ENCODE peak calls at places on chromosomes 2 and 18, in ten cellular contexts. One of them, this sample, is unnamed.

GRCh38 chr2:88919087-88919738 is 227.7 kb downstream of the RPIA start:
- DNase-seq in progenitor cell of endocrine pancreas: no peak
- DNase-seq in naive B cell: peak; percentile 11
- DNase-seq in HS-5: no peak
- DNase-seq in activated CD4-positive, alpha-beta T cell treated with anti-CD3 and anti-CD28 coated beads, Interleukin-2, amount 50 U/mL, for 48 hours: no peak
- DNase-seq in DND-41: no peak
- DNase-seq in globus pallidus: no peak
- DNase-seq in mammary epithelial cell: no peak
- DNase-seq in stimulated activated CD8-positive, alpha-beta memory T cell treated with anti-CD3 and anti-CD28 coated beads, Interleukin-15, amount 100 ng/mL, for 1 hour: no peak
- DNase-seq in GM19239: no peak
- DNase-seq in this sample: no peak

GRCh38 chr18:36960038-36960437 is 131.1 kb downstream of the KIAA1328 start:
- DNase-seq in progenitor cell of endocrine pancreas: no peak
- DNase-seq in naive B cell: no peak
- DNase-seq in HS-5: no peak
- DNase-seq in activated CD4-positive, alpha-beta T cell treated with anti-CD3 and anti-CD28 coated beads, Interleukin-2, amount 50 U/mL, for 48 hours: no peak
- DNase-seq in DND-41: no peak
- DNase-seq in globus pallidus: no peak
- DNase-seq in mammary epithelial cell: no peak
- DNase-seq in stimulated activated CD8-positive, alpha-beta memory T cell treated with anti-CD3 and anti-CD28 coated beads, Interleukin-15, amount 100 ng/mL, for 1 hour: no peak
- DNase-seq in GM19239: no peak
- DNase-seq in this sample: no peak

GRCh38 chr2:110173523-110173922 is 31.3 kb downstream of the NPHP1 start:
- DNase-seq in progenitor cell of endocrine pancreas: no peak
- DNase-seq in naive B cell: no peak
- DNase-seq in HS-5: no peak
- DNase-seq in activated CD4-positive, alpha-beta T cell treated with anti-CD3 and anti-CD28 coated beads, Interleukin-2, amount 50 U/mL, for 48 hours: no peak
- DNase-seq in DND-41: no peak
- DNase-seq in globus pallidus: no peak
- DNase-seq in mammary epithelial cell: peak; percentile 78
- DNase-seq in stimulated activated CD8-positive, alpha-beta memory T cell treated with anti-CD3 and anti-CD28 coated beads, Interleukin-15, amount 100 ng/mL, for 1 hour: no peak
- DNase-seq in GM19239: no peak
- DNase-seq in this sample: no peak

GRCh38 chr2:42810971-42811865 is 18.8 kb upstream of the HAAO start:
- DNase-seq in progenitor cell of endocrine pancreas: peak; percentile 30
- DNase-seq in naive B cell: peak; percentile 64
- DNase-seq in HS-5: no peak
- DNase-seq in activated CD4-positive, alpha-beta T cell treated with anti-CD3 and anti-CD28 coated beads, Interleukin-2, amount 50 U/mL, for 48 hours: peak; percentile 46
- DNase-seq in DND-41: no peak
- DNase-seq in globus pallidus: peak; percentile 66
- DNase-seq in mammary epithelial cell: no peak
- DNase-seq in stimulated activated CD8-positive, alpha-beta memory T cell treated with anti-CD3 and anti-CD28 coated beads, Interleukin-15, amount 100 ng/mL, for 1 hour: peak; percentile 21
- DNase-seq in GM19239: no peak
- DNase-seq in this sample: no peak

GRCh38 chr2:134220525-134220924 is 33.3 kb upstream of the MGAT5 start:
- DNase-seq in progenitor cell of endocrine pancreas: no peak
- DNase-seq in naive B cell: no peak
- DNase-seq in HS-5: no peak
- DNase-seq in activated CD4-positive, alpha-beta T cell treated with anti-CD3 and anti-CD28 coated beads, Interleukin-2, amount 50 U/mL, for 48 hours: no peak
- DNase-seq in DND-41: no peak
- DNase-seq in globus pallidus: no peak
- DNase-seq in mammary epithelial cell: no peak
- DNase-seq in stimulated activated CD8-positive, alpha-beta memory T cell treated with anti-CD3 and anti-CD28 coated beads, Interleukin-15, amount 100 ng/mL, for 1 hour: no peak
- DNase-seq in GM19239: no peak
- DNase-seq in this sample: no peak

GRCh38 chr2:108455571-108455970 is 6.6 kb downstream of the GCC2 start:
- DNase-seq in progenitor cell of endocrine pancreas: no peak
- DNase-seq in naive B cell: no peak
- DNase-seq in HS-5: no peak
- DNase-seq in activated CD4-positive, alpha-beta T cell treated with anti-CD3 and anti-CD28 coated beads, Interleukin-2, amount 50 U/mL, for 48 hours: no peak
- DNase-seq in DND-41: no peak
- DNase-seq in globus pallidus: no peak
- DNase-seq in mammary epithelial cell: no peak
- DNase-seq in stimulated activated CD8-positive, alpha-beta memory T cell treated with anti-CD3 and anti-CD28 coated beads, Interleukin-15, amount 100 ng/mL, for 1 hour: no peak
- DNase-seq in GM19239: no peak
- DNase-seq in this sample: no peak

GRCh38 chr2:11406492-11407381 is 59.2 kb downstream of the E2F6 start:
- DNase-seq in progenitor cell of endocrine pancreas: no peak
- DNase-seq in naive B cell: no peak
- DNase-seq in HS-5: peak; percentile 33
- DNase-seq in activated CD4-positive, alpha-beta T cell treated with anti-CD3 and anti-CD28 coated beads, Interleukin-2, amount 50 U/mL, for 48 hours: no peak
- DNase-seq in DND-41: no peak
- DNase-seq in globus pallidus: no peak
- DNase-seq in mammary epithelial cell: peak; percentile 48
- DNase-seq in stimulated activated CD8-positive, alpha-beta memory T cell treated with anti-CD3 and anti-CD28 coated beads, Interleukin-15, amount 100 ng/mL, for 1 hour: no peak
- DNase-seq in GM19239: no peak
- DNase-seq in this sample: no peak

GRCh38 chr2:25491966-25492532 is 150.3 kb upstream of the DNMT3A start:
- DNase-seq in progenitor cell of endocrine pancreas: no peak
- DNase-seq in naive B cell: no peak
- DNase-seq in HS-5: peak; percentile 3
- DNase-seq in activated CD4-positive, alpha-beta T cell treated with anti-CD3 and anti-CD28 coated beads, Interleukin-2, amount 50 U/mL, for 48 hours: no peak
- DNase-seq in DND-41: no peak
- DNase-seq in globus pallidus: no peak
- DNase-seq in mammary epithelial cell: no peak
- DNase-seq in stimulated activated CD8-positive, alpha-beta memory T cell treated with anti-CD3 and anti-CD28 coated beads, Interleukin-15, amount 100 ng/mL, for 1 hour: no peak
- DNase-seq in GM19239: no peak
- DNase-seq in this sample: no peak

GRCh38 chr2:197828464-197829135 is 24.2 kb downstream of the PLCL1 start:
- DNase-seq in progenitor cell of endocrine pancreas: no peak
- DNase-seq in naive B cell: no peak
- DNase-seq in HS-5: no peak
- DNase-seq in activated CD4-positive, alpha-beta T cell treated with anti-CD3 and anti-CD28 coated beads, Interleukin-2, amount 50 U/mL, for 48 hours: no peak
- DNase-seq in DND-41: no peak
- DNase-seq in globus pallidus: no peak
- DNase-seq in mammary epithelial cell: no peak
- DNase-seq in stimulated activated CD8-positive, alpha-beta memory T cell treated with anti-CD3 and anti-CD28 coated beads, Interleukin-15, amount 100 ng/mL, for 1 hour: no peak
- DNase-seq in GM19239: no peak
- DNase-seq in this sample: no peak

GRCh38 chr2:42813773-42814172 is 21.4 kb upstream of the HAAO start:
- DNase-seq in progenitor cell of endocrine pancreas: no peak
- DNase-seq in naive B cell: no peak
- DNase-seq in HS-5: no peak
- DNase-seq in activated CD4-positive, alpha-beta T cell treated with anti-CD3 and anti-CD28 coated beads, Interleukin-2, amount 50 U/mL, for 48 hours: no peak
- DNase-seq in DND-41: no peak
- DNase-seq in globus pallidus: no peak
- DNase-seq in mammary epithelial cell: no peak
- DNase-seq in stimulated activated CD8-positive, alpha-beta memory T cell treated with anti-CD3 and anti-CD28 coated beads, Interleukin-15, amount 100 ng/mL, for 1 hour: no peak
- DNase-seq in GM19239: no peak
- DNase-seq in this sample: no peak

GRCh38 chr18:519019-519879 is 18.7 kb upstream of the COLEC12 start:
- DNase-seq in progenitor cell of endocrine pancreas: no peak
- DNase-seq in naive B cell: no peak
- DNase-seq in HS-5: no peak
- DNase-seq in activated CD4-positive, alpha-beta T cell treated with anti-CD3 and anti-CD28 coated beads, Interleukin-2, amount 50 U/mL, for 48 hours: no peak
- DNase-seq in DND-41: no peak
- DNase-seq in globus pallidus: peak; percentile 53
- DNase-seq in mammary epithelial cell: no peak
- DNase-seq in stimulated activated CD8-positive, alpha-beta memory T cell treated with anti-CD3 and anti-CD28 coated beads, Interleukin-15, amount 100 ng/mL, for 1 hour: no peak
- DNase-seq in GM19239: no peak
- DNase-seq in this sample: no peak

GRCh38 chr18:52826994-52827393 is 487.0 kb downstream of the DCC start:
- DNase-seq in progenitor cell of endocrine pancreas: no peak
- DNase-seq in naive B cell: no peak
- DNase-seq in HS-5: no peak
- DNase-seq in activated CD4-positive, alpha-beta T cell treated with anti-CD3 and anti-CD28 coated beads, Interleukin-2, amount 50 U/mL, for 48 hours: no peak
- DNase-seq in DND-41: no peak
- DNase-seq in globus pallidus: no peak
- DNase-seq in mammary epithelial cell: no peak
- DNase-seq in stimulated activated CD8-positive, alpha-beta memory T cell treated with anti-CD3 and anti-CD28 coated beads, Interleukin-15, amount 100 ng/mL, for 1 hour: no peak
- DNase-seq in GM19239: no peak
- DNase-seq in this sample: no peak

GRCh38 chr2:54560146-54560881 is 104.2 kb downstream of the SPTBN1 start:
- DNase-seq in progenitor cell of endocrine pancreas: no peak
- DNase-seq in naive B cell: peak; percentile 54
- DNase-seq in HS-5: peak; percentile 69
- DNase-seq in activated CD4-positive, alpha-beta T cell treated with anti-CD3 and anti-CD28 coated beads, Interleukin-2, amount 50 U/mL, for 48 hours: peak; percentile 51
- DNase-seq in DND-41: peak; percentile 59
- DNase-seq in globus pallidus: no peak
- DNase-seq in mammary epithelial cell: peak; percentile 75
- DNase-seq in stimulated activated CD8-positive, alpha-beta memory T cell treated with anti-CD3 and anti-CD28 coated beads, Interleukin-15, amount 100 ng/mL, for 1 hour: no peak
- DNase-seq in GM19239: no peak
- DNase-seq in this sample: no peak

GRCh38 chr18:55053976-55054375 is 94.7 kb upstream of the CCDC68 start:
- DNase-seq in progenitor cell of endocrine pancreas: no peak
- DNase-seq in naive B cell: no peak
- DNase-seq in HS-5: no peak
- DNase-seq in activated CD4-positive, alpha-beta T cell treated with anti-CD3 and anti-CD28 coated beads, Interleukin-2, amount 50 U/mL, for 48 hours: no peak
- DNase-seq in DND-41: no peak
- DNase-seq in globus pallidus: no peak
- DNase-seq in mammary epithelial cell: no peak
- DNase-seq in stimulated activated CD8-positive, alpha-beta memory T cell treated with anti-CD3 and anti-CD28 coated beads, Interleukin-15, amount 100 ng/mL, for 1 hour: no peak
- DNase-seq in GM19239: no peak
- DNase-seq in this sample: no peak

GRCh38 chr2:44269831-44270230 is 5.4 kb upstream of the SLC3A1 start:
- DNase-seq in progenitor cell of endocrine pancreas: no peak
- DNase-seq in naive B cell: no peak
- DNase-seq in HS-5: no peak
- DNase-seq in activated CD4-positive, alpha-beta T cell treated with anti-CD3 and anti-CD28 coated beads, Interleukin-2, amount 50 U/mL, for 48 hours: no peak
- DNase-seq in DND-41: no peak
- DNase-seq in globus pallidus: peak; percentile 81
- DNase-seq in mammary epithelial cell: peak; percentile 48
- DNase-seq in stimulated activated CD8-positive, alpha-beta memory T cell treated with anti-CD3 and anti-CD28 coated beads, Interleukin-15, amount 100 ng/mL, for 1 hour: no peak
- DNase-seq in GM19239: no peak
- DNase-seq in this sample: no peak

GRCh38 chr2:47069628-47070154 is 85.4 kb downstream of the STPG4 start:
- DNase-seq in progenitor cell of endocrine pancreas: no peak
- DNase-seq in naive B cell: no peak
- DNase-seq in HS-5: peak; percentile 49
- DNase-seq in activated CD4-positive, alpha-beta T cell treated with anti-CD3 and anti-CD28 coated beads, Interleukin-2, amount 50 U/mL, for 48 hours: no peak
- DNase-seq in DND-41: no peak
- DNase-seq in globus pallidus: no peak
- DNase-seq in mammary epithelial cell: peak; percentile 81
- DNase-seq in stimulated activated CD8-positive, alpha-beta memory T cell treated with anti-CD3 and anti-CD28 coated beads, Interleukin-15, amount 100 ng/mL, for 1 hour: no peak
- DNase-seq in GM19239: no peak
- DNase-seq in this sample: no peak

GRCh38 chr18:69161383-69162028 is 239.2 kb upstream of the DOK6 start:
- DNase-seq in progenitor cell of endocrine pancreas: no peak
- DNase-seq in naive B cell: no peak
- DNase-seq in HS-5: no peak
- DNase-seq in activated CD4-positive, alpha-beta T cell treated with anti-CD3 and anti-CD28 coated beads, Interleukin-2, amount 50 U/mL, for 48 hours: no peak
- DNase-seq in DND-41: no peak
- DNase-seq in globus pallidus: no peak
- DNase-seq in mammary epithelial cell: no peak
- DNase-seq in stimulated activated CD8-positive, alpha-beta memory T cell treated with anti-CD3 and anti-CD28 coated beads, Interleukin-15, amount 100 ng/mL, for 1 hour: no peak
- DNase-seq in GM19239: no peak
- DNase-seq in this sample: no peak

GRCh38 chr2:239177908-239178307 is 222.9 kb downstream of the HDAC4 start:
- DNase-seq in progenitor cell of endocrine pancreas: no peak
- DNase-seq in naive B cell: no peak
- DNase-seq in HS-5: no peak
- DNase-seq in activated CD4-positive, alpha-beta T cell treated with anti-CD3 and anti-CD28 coated beads, Interleukin-2, amount 50 U/mL, for 48 hours: no peak
- DNase-seq in DND-41: no peak
- DNase-seq in globus pallidus: no peak
- DNase-seq in mammary epithelial cell: no peak
- DNase-seq in stimulated activated CD8-positive, alpha-beta memory T cell treated with anti-CD3 and anti-CD28 coated beads, Interleukin-15, amount 100 ng/mL, for 1 hour: no peak
- DNase-seq in GM19239: no peak
- DNase-seq in this sample: no peak

GRCh38 chr18:35311506-35311905 is 21.5 kb upstream of the ZSCAN30 start:
- DNase-seq in progenitor cell of endocrine pancreas: no peak
- DNase-seq in naive B cell: no peak
- DNase-seq in HS-5: no peak
- DNase-seq in activated CD4-positive, alpha-beta T cell treated with anti-CD3 and anti-CD28 coated beads, Interleukin-2, amount 50 U/mL, for 48 hours: no peak
- DNase-seq in DND-41: no peak
- DNase-seq in globus pallidus: no peak
- DNase-seq in mammary epithelial cell: peak; percentile 32
- DNase-seq in stimulated activated CD8-positive, alpha-beta memory T cell treated with anti-CD3 and anti-CD28 coated beads, Interleukin-15, amount 100 ng/mL, for 1 hour: no peak
- DNase-seq in GM19239: no peak
- DNase-seq in this sample: no peak

GRCh38 chr2:172103471-172104292 is 982 bp upstream of the DLX2 start:
- DNase-seq in progenitor cell of endocrine pancreas: peak; percentile 87
- DNase-seq in naive B cell: no peak
- DNase-seq in HS-5: no peak
- DNase-seq in activated CD4-positive, alpha-beta T cell treated with anti-CD3 and anti-CD28 coated beads, Interleukin-2, amount 50 U/mL, for 48 hours: peak; percentile 77
- DNase-seq in DND-41: peak; percentile 70
- DNase-seq in globus pallidus: peak; percentile 79
- DNase-seq in mammary epithelial cell: peak; percentile 75
- DNase-seq in stimulated activated CD8-positive, alpha-beta memory T cell treated with anti-CD3 and anti-CD28 coated beads, Interleukin-15, amount 100 ng/mL, for 1 hour: peak; percentile 38
- DNase-seq in GM19239: no peak
- DNase-seq in this sample: no peak

GRCh38 chr2:43057026-43057741 is 169.2 kb downstream of the ZFP36L2 start:
- DNase-seq in progenitor cell of endocrine pancreas: no peak
- DNase-seq in naive B cell: no peak
- DNase-seq in HS-5: no peak
- DNase-seq in activated CD4-positive, alpha-beta T cell treated with anti-CD3 and anti-CD28 coated beads, Interleukin-2, amount 50 U/mL, for 48 hours: no peak
- DNase-seq in DND-41: no peak
- DNase-seq in globus pallidus: peak; percentile 94
- DNase-seq in mammary epithelial cell: no peak
- DNase-seq in stimulated activated CD8-positive, alpha-beta memory T cell treated with anti-CD3 and anti-CD28 coated beads, Interleukin-15, amount 100 ng/mL, for 1 hour: no peak
- DNase-seq in GM19239: no peak
- DNase-seq in this sample: no peak

GRCh38 chr2:53087282-53087882 is 680.2 kb upstream of the CHAC2 start:
- DNase-seq in progenitor cell of endocrine pancreas: no peak
- DNase-seq in naive B cell: no peak
- DNase-seq in HS-5: peak; percentile 80
- DNase-seq in activated CD4-positive, alpha-beta T cell treated with anti-CD3 and anti-CD28 coated beads, Interleukin-2, amount 50 U/mL, for 48 hours: no peak
- DNase-seq in DND-41: no peak
- DNase-seq in globus pallidus: no peak
- DNase-seq in mammary epithelial cell: peak; percentile 67
- DNase-seq in stimulated activated CD8-positive, alpha-beta memory T cell treated with anti-CD3 and anti-CD28 coated beads, Interleukin-15, amount 100 ng/mL, for 1 hour: no peak
- DNase-seq in GM19239: no peak
- DNase-seq in this sample: no peak

GRCh38 chr2:32697156-32697555 is 69.3 kb downstream of the TTC27 start:
- DNase-seq in progenitor cell of endocrine pancreas: no peak
- DNase-seq in naive B cell: no peak
- DNase-seq in HS-5: peak; percentile 64
- DNase-seq in activated CD4-positive, alpha-beta T cell treated with anti-CD3 and anti-CD28 coated beads, Interleukin-2, amount 50 U/mL, for 48 hours: no peak
- DNase-seq in DND-41: no peak
- DNase-seq in globus pallidus: no peak
- DNase-seq in mammary epithelial cell: peak; percentile 41
- DNase-seq in stimulated activated CD8-positive, alpha-beta memory T cell treated with anti-CD3 and anti-CD28 coated beads, Interleukin-15, amount 100 ng/mL, for 1 hour: no peak
- DNase-seq in GM19239: no peak
- DNase-seq in this sample: no peak

This sample was measured in central memory CD8-positive, alpha-beta T cell.